ENCODE peak calls at places on chromosomes 2 and 18, in ten cellular contexts. N, A, E, I, L, G, K, U, P and F are unnamed samples.

GRCh38 chr2:113211226-113212105 is 37.7 kb downstream of the PSD4 start:
- DNase-seq in N (no peak), A (no peak), E (no peak), I (peak; percentile 88), L (no peak), G (no peak), K (no peak), U (peak; percentile 49), P (peak; percentile 73), F (peak; percentile 35)

GRCh38 chr18:12726774-12727550 is 24.1 kb downstream of the PSMG2 start:
- DNase-seq in N (no peak), A (peak; percentile 82), E (peak; percentile 37), I (peak; percentile 79), L (peak; percentile 91), G (peak; percentile 76), K (no peak), U (peak; percentile 74), P (no peak), F (no peak)

GRCh38 chr2:153476491-153477095 is 2.0 kb downstream of the RPRM start:
- DNase-seq in N (no peak), A (no peak), E (peak; percentile 43), I (no peak), L (no peak), G (no peak), K (no peak), U (no peak), P (peak; percentile 70), F (no peak)

GRCh38 chr2:127320586-127321275 is 26.8 kb upstream of the ERCC3 start:
- DNase-seq in N (no peak), A (no peak), E (no peak), I (peak; percentile 4), L (no peak), G (no peak), K (no peak), U (peak; percentile 30), P (no peak), F (no peak)

GRCh38 chr2:74077636-74078035 is 70.1 kb downstream of the BOLA3 start:
- DNase-seq in N (no peak), A (peak; percentile 10), E (no peak), I (no peak), L (no peak), G (no peak), K (no peak), U (no peak), P (no peak), F (no peak)

GRCh38 chr2:182372661-182373060 is 54.2 kb downstream of the PDE1A start:
- DNase-seq in N (no peak), A (peak; percentile 92), E (no peak), I (peak; percentile 84), L (no peak), G (no peak), K (no peak), U (peak; percentile 91), P (peak; percentile 78), F (no peak)

GRCh38 chr18:5542393-5543035 is 1.3 kb downstream of the EPB41L3 start:
- DNase-seq in N (peak; percentile 18), A (peak; percentile 43), E (no peak), I (peak; percentile 26), L (peak; percentile 79), G (no peak), K (no peak), U (peak; percentile 26), P (peak; percentile 73), F (peak; percentile 51)

GRCh38 chr2:199197448-199197847 is 260.3 kb downstream of the SATB2 start:
- DNase-seq in N (no peak), A (no peak), E (no peak), I (no peak), L (no peak), G (no peak), K (no peak), U (no peak), P (no peak), F (no peak)

GRCh38 chr2:17506736-17507616 is 11.3 kb downstream of the RAD51AP2 start:
- DNase-seq in N (no peak), A (no peak), E (no peak), I (no peak), L (no peak), G (no peak), K (no peak), U (no peak), P (no peak), F (no peak)

GRCh38 chr2:119242276-119243119 is 18.9 kb downstream of the STEAP3 start:
- DNase-seq in N (no peak), A (no peak), E (no peak), I (no peak), L (no peak), G (no peak), K (no peak), U (no peak), P (no peak), F (no peak)

GRCh38 chr2:12796617-12797016 is 79.9 kb downstream of the TRIB2 start:
- DNase-seq in N (peak; percentile 35), A (peak; percentile 71), E (no peak), I (peak; percentile 36), L (no peak), G (no peak), K (peak; percentile 75), U (no peak), P (peak; percentile 70), F (peak; percentile 20)

GRCh38 chr18:23927821-23928746 is 86.5 kb upstream of the TTC39C start:
- DNase-seq in N (no peak), A (no peak), E (no peak), I (no peak), L (no peak), G (no peak), K (no peak), U (peak; percentile 27), P (no peak), F (no peak)
- H3K27ac ChIP-seq in N (no peak overlapping the region), A (no peak overlapping the region), E (no peak overlapping the region), I (no peak overlapping the region), L (no peak overlapping the region), G (no peak overlapping the region), K (no peak overlapping the region), U (no peak overlapping the region), P (peak overlapping the region; percentile 19), F (no peak overlapping the region)

GRCh38 chr2:55162284-55163006 is 69.6 kb downstream of the CLHC1 start:
- DNase-seq in N (no peak), A (no peak), E (no peak), I (no peak), L (peak; percentile 71), G (no peak), K (no peak), U (no peak), P (no peak), F (no peak)

GRCh38 chr2:55163258-55163657 is 68.8 kb downstream of the CLHC1 start:
- DNase-seq in N (no peak), A (peak; percentile 64), E (no peak), I (peak; percentile 32), L (no peak), G (no peak), K (no peak), U (peak; percentile 71), P (no peak), F (no peak)

GRCh38 chr2:55164534-55165104 is 67.5 kb downstream of the CLHC1 start:
- DNase-seq in N (no peak), A (peak; percentile 34), E (no peak), I (no peak), L (no peak), G (no peak), K (no peak), U (no peak), P (no peak), F (no peak)

GRCh38 chr2:55165567-55165966 is 66.5 kb downstream of the CLHC1 start:
- DNase-seq in N (no peak), A (peak; percentile 54), E (no peak), I (peak; percentile 56), L (no peak), G (no peak), K (no peak), U (peak; percentile 71), P (no peak), F (no peak)

DNA sequence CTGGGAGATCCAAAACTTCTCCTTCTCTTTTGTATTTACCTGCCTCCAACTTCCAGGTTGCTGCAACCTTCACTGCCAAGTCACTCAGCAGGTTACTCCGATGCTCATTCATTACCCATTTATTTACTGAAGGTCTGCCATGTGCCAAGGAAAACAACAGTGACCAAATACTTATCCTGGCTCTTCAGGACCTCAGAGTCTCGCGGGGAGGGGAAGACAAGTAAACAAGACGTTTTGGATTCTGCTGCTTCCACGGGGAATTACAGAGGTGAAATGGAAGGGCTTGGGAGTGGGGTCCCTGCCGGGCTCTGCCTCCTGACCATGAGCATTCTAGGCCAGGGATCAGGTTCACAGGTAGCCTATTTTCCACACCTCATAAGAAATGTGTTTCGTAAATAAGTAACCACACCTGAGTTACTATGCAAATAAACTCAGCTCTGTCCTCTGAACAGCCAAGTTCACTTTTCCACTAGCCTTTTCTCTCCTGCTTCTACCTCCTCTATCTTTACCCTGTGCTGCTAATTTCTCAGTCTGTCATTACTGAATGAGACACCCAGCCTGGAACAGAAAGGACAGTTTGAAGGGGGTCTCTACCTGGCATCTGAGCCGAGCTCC is 68.1 kb downstream of the CLHC1 start:
- DNase-seq in N (no peak), A (no peak), E (no peak), I (no peak), L (no peak), G (no peak), K (no peak), U (no peak), P (no peak), F (no peak)
- H3K4me1 ChIP-seq in N (peaks cover 18% of the 10 kb centered on the region), A (peaks cover 34% of the 10 kb centered on the region), E (peaks cover 28% of the 10 kb centered on the region), I (peaks cover 18% of the 10 kb centered on the region), L (peaks cover 16% of the 10 kb centered on the region), G (peaks cover 13% of the 10 kb centered on the region), K (peaks cover 31% of the 10 kb centered on the region), U (peaks cover 32% of the 10 kb centered on the region), P (peaks cover 37% of the 10 kb centered on the region), F (peaks cover 8% of the 10 kb centered on the region)

DNA sequence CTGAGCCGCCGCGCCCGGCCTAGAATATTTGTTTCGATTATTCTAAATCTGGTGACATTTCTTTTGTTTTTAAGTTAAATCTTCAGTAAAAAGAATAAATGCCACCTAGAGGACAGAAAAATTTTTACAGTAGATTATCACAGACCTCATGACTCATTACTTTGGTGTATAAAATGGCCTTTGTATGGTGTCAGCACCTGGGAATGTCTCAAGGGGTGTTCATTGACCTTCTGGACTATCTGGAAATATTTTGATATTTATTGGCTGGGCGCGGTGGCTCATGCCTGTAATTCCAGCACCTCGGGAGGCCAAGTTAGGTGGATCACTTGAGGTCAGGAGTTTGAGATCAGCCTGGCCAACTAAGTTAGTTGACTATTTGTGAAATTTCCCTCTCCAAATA is 30.3 kb upstream of the SLC30A6 start:
- DNase-seq in N (no peak), A (peak; percentile 68), E (no peak), I (peak; percentile 65), L (no peak), G (peak; percentile 50), K (no peak), U (peak; percentile 80), P (no peak), F (no peak)
- TF ChIP-seq CTCF in N (peak; percentile 29), A (peak; percentile 33), E (no peak), I (peak; percentile 25), L (peak; percentile 59), G (peak; percentile 67), K (peak; percentile 17), U (peak; percentile 47), P (peak; percentile 10), F (peak; percentile 19)

DNA sequence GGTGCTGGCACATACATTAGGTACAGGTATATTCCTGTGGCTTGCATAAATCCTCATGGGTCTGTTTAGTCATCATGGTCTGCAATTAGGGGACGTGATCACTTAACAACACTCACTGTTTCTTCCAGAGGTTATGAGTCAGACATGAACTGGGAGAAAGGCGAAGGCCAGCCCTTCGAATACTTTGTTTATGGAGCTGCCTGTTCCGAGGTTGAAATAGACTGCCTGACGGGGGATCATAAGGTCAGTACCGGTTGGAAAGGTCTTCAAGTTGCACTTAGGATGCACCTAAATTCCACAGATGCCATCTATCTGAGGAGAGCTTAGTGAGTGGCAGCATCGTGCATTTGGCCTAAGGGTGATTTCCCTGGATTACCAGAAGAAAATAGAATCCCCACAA is 76.9 kb downstream of the AOX1 start:
- DNase-seq in N (no peak), A (peak; percentile 55), E (no peak), I (peak; percentile 79), L (no peak), G (no peak), K (no peak), U (peak; percentile 78), P (no peak), F (no peak)
- H3K27ac ChIP-seq in N (no peak overlapping the region), A (no peak overlapping the region), E (no peak overlapping the region), I (no peak overlapping the region), L (no peak overlapping the region), G (no peak overlapping the region), K (no peak overlapping the region), U (peak overlapping the region; percentile 1), P (no peak overlapping the region), F (no peak overlapping the region)